ENCODE peak calls at places on chromosomes 5 and 9, in seven cellular contexts. H is cardiac muscle cell; J is body of pancreas; A is psoas muscle; V is activated CD8-positive, alpha-beta memory T cell treated with anti-CD3 and anti-CD28 coated beads for 48 hours; D is PC-9; Z is coronary artery. B is an unnamed sample.

GRCh38 chr5:155103164-155103563 is 89.6 kb downstream of the KIF4B start:
- DNase-seq in D (no peak), A (no peak), V (no peak), H (no peak), Z (no peak), J (no peak), B (no peak)

GRCh38 chr5:56575821-56576220 is 239.5 kb upstream of the MAP3K1 start:
- DNase-seq in V (no peak), H (no peak), A (no peak), Z (no peak), J (no peak), D (no peak), B (no peak)

GRCh38 chr5:133091034-133091433 is 39.2 kb downstream of the HSPA4 start:
- DNase-seq in V (no peak), Z (no peak), D (no peak), J (no peak), A (no peak), H (no peak), B (no peak)

GRCh38 chr5:108763222-108763864 is 15.6 kb downstream of the FER start:
- DNase-seq in J (no peak), A (no peak), V (no peak), D (no peak), Z (no peak), H (no peak), B (no peak)

GRCh38 chr9:98993570-98993945 is 49.9 kb downstream of the COL15A1 start:
- DNase-seq in V (no peak), A (no peak), J (peak), Z (no peak), D (no peak), H (no peak), B (peak)

GRCh38 chr5:5179079-5179478 is 38.9 kb downstream of the ADAMTS16 start:
- DNase-seq in A (no peak), V (no peak), D (no peak), J (no peak), Z (no peak), H (no peak), B (no peak)

GRCh38 chr5:172891716-172892421 is 57.8 kb downstream of the ERGIC1 start:
- DNase-seq in A (peak), V (no peak), D (no peak), Z (peak), J (peak), H (no peak), B (no peak)

GRCh38 chr9:68530618-68531017 is 10.1 kb downstream of the TMEM252 start:
- DNase-seq in D (peak), A (peak), H (peak), Z (peak), V (no peak), J (peak), B (peak)

GRCh38 chr9:297104-297794 is 82.6 kb downstream of the DOCK8 start:
- DNase-seq in Z (no peak), D (peak), J (peak), A (peak), H (no peak), V (no peak), B (no peak)

GRCh38 chr9:121566401-121567141 is 66.9 kb upstream of the GGTA1 start:
- DNase-seq in Z (no peak), J (peak), V (no peak), A (peak), D (no peak), H (no peak), B (no peak)

GRCh38 chr5:77426670-77427069 is 65.4 kb downstream of the WDR41 start:
- DNase-seq in V (no peak), Z (no peak), A (no peak), D (peak), H (no peak), J (no peak), B (no peak)

B was measured in H9.